ENCODE peak calls at places on chromosome 6, in six cellular contexts. M, D, P, A, K and T are unnamed samples.

GRCh38 chr6:157265186-157265585 is 58.1 kb downstream of the TMEM242 start:
- DNase-seq in M (no peak), D (no peak), P (no peak), A (peak), K (no peak), T (no peak)

GRCh38 chr6:15602144-15602543 is 60.7 kb downstream of the DTNBP1 start:
- DNase-seq in M (no peak), D (no peak), P (no peak), A (no peak), K (no peak), T (no peak)

GRCh38 chr6:141403827-141404226 is 728.9 kb upstream of the GJE1 start:
- DNase-seq in M (peak), D (no peak), P (no peak), A (peak), K (no peak), T (no peak)

GRCh38 chr6:112307707-112308106 is 39.4 kb upstream of the RFPL4B start:
- DNase-seq in M (no peak), D (no peak), P (no peak), A (no peak), K (no peak), T (no peak)

GRCh38 chr6:164887660-164888059 is 421.7 kb downstream of the C6orf118 start:
- DNase-seq in M (no peak), D (no peak), P (no peak), A (no peak), K (no peak), T (no peak)

GRCh38 chr6:42165016-42165415 is 8.1 kb upstream of the GUCA1A start:
- DNase-seq in M (peak), D (no peak), P (no peak), A (no peak), K (no peak), T (no peak)

GRCh38 chr6:14326774-14327173 is 209.2 kb downstream of the CD83 start:
- DNase-seq in M (no peak), D (no peak), P (no peak), A (no peak), K (no peak), T (no peak)

GRCh38 chr6:112443118-112443641 is 96.0 kb downstream of the RFPL4B start:
- DNase-seq in M (peak), D (no peak), P (no peak), A (no peak), K (no peak), T (no peak)

GRCh38 chr6:157314705-157315321 is 8.5 kb downstream of the TMEM242 start:
- DNase-seq in M (peak), D (no peak), P (no peak), A (no peak), K (peak), T (no peak)

GRCh38 chr6:105786890-105787655 is 299.1 kb upstream of the PRDM1 start:
- DNase-seq in M (no peak), D (no peak), P (no peak), A (no peak), K (no peak), T (no peak)